ENCODE peak calls at places on chromosomes 2 and 18, in five cellular contexts. One of them, this sample, is unnamed.

GRCh38 chr2:95347681-95348608 is 50.8 kb downstream of the KCNIP3 start:
- DNase-seq in NCI-H2081: no peak
- DNase-seq in NCI-H510A treated with DMSO at 0.1 percent for 48 hours: no peak
- DNase-seq in activated naive CD4-positive, alpha-beta T cell treated with anti-CD3 and anti-CD28 coated beads for 36 hours: no peak
- DNase-seq in anterior cingulate cortex: no peak
- DNase-seq in this sample: no peak

GRCh38 chr2:40451926-40452605 is at the start of gene SLC8A1:
- DNase-seq in NCI-H510A treated with DMSO at 0.1 percent for 48 hours: peak; percentile 36
- DNase-seq in NCI-H2081: peak; percentile 39
- DNase-seq in activated naive CD4-positive, alpha-beta T cell treated with anti-CD3 and anti-CD28 coated beads for 36 hours: no peak
- DNase-seq in anterior cingulate cortex: peak; percentile 37
- DNase-seq in this sample: no peak

GRCh38 chr2:148391324-148391723 is 253.2 kb upstream of the EPC2 start:
- DNase-seq in anterior cingulate cortex: no peak
- DNase-seq in NCI-H2081: no peak
- DNase-seq in activated naive CD4-positive, alpha-beta T cell treated with anti-CD3 and anti-CD28 coated beads for 36 hours: no peak
- DNase-seq in NCI-H510A treated with DMSO at 0.1 percent for 48 hours: no peak
- DNase-seq in this sample: peak; percentile 9

GRCh38 chr2:152335016-152335850 is at the start of gene FMNL2:
- DNase-seq in NCI-H510A treated with DMSO at 0.1 percent for 48 hours: peak; percentile 67
- DNase-seq in anterior cingulate cortex: peak; percentile 90
- DNase-seq in activated naive CD4-positive, alpha-beta T cell treated with anti-CD3 and anti-CD28 coated beads for 36 hours: peak; percentile 64
- DNase-seq in NCI-H2081: peak; percentile 72
- DNase-seq in this sample: peak; percentile 84

GRCh38 chr2:67389286-67389685 is 7.8 kb upstream of the ETAA1 start:
- DNase-seq in NCI-H510A treated with DMSO at 0.1 percent for 48 hours: no peak
- DNase-seq in NCI-H2081: no peak
- DNase-seq in anterior cingulate cortex: no peak
- DNase-seq in activated naive CD4-positive, alpha-beta T cell treated with anti-CD3 and anti-CD28 coated beads for 36 hours: no peak
- DNase-seq in this sample: peak; percentile 51

GRCh38 chr18:3499498-3499897 is 49.5 kb downstream of the TGIF1 start:
- DNase-seq in NCI-H510A treated with DMSO at 0.1 percent for 48 hours: no peak
- DNase-seq in NCI-H2081: peak; percentile 22
- DNase-seq in activated naive CD4-positive, alpha-beta T cell treated with anti-CD3 and anti-CD28 coated beads for 36 hours: no peak
- DNase-seq in anterior cingulate cortex: no peak
- DNase-seq in this sample: no peak

GRCh38 chr18:76850112-76850511 is 27.8 kb downstream of the ZNF236 start:
- DNase-seq in anterior cingulate cortex: no peak
- DNase-seq in activated naive CD4-positive, alpha-beta T cell treated with anti-CD3 and anti-CD28 coated beads for 36 hours: no peak
- DNase-seq in NCI-H510A treated with DMSO at 0.1 percent for 48 hours: no peak
- DNase-seq in NCI-H2081: no peak
- DNase-seq in this sample: no peak

GRCh38 chr2:119222863-119223520 is 642 bp upstream of the STEAP3 start:
- DNase-seq in NCI-H2081: no peak
- DNase-seq in activated naive CD4-positive, alpha-beta T cell treated with anti-CD3 and anti-CD28 coated beads for 36 hours: no peak
- DNase-seq in NCI-H510A treated with DMSO at 0.1 percent for 48 hours: no peak
- DNase-seq in anterior cingulate cortex: no peak
- DNase-seq in this sample: no peak

GRCh38 chr18:51399491-51400122 is 202.1 kb upstream of the MEX3C start:
- DNase-seq in anterior cingulate cortex: no peak
- DNase-seq in NCI-H2081: no peak
- DNase-seq in activated naive CD4-positive, alpha-beta T cell treated with anti-CD3 and anti-CD28 coated beads for 36 hours: no peak
- DNase-seq in NCI-H510A treated with DMSO at 0.1 percent for 48 hours: no peak
- DNase-seq in this sample: no peak

GRCh38 chr2:132849118-132849517 is 179.1 kb upstream of the LYPD1 start:
- DNase-seq in NCI-H2081: no peak
- DNase-seq in anterior cingulate cortex: no peak
- DNase-seq in activated naive CD4-positive, alpha-beta T cell treated with anti-CD3 and anti-CD28 coated beads for 36 hours: no peak
- DNase-seq in NCI-H510A treated with DMSO at 0.1 percent for 48 hours: no peak
- DNase-seq in this sample: peak; percentile 20

GRCh38 chr2:148594216-148594615 is 50.3 kb upstream of the EPC2 start:
- DNase-seq in activated naive CD4-positive, alpha-beta T cell treated with anti-CD3 and anti-CD28 coated beads for 36 hours: no peak
- DNase-seq in NCI-H2081: no peak
- DNase-seq in NCI-H510A treated with DMSO at 0.1 percent for 48 hours: no peak
- DNase-seq in anterior cingulate cortex: no peak
- DNase-seq in this sample: no peak

GRCh38 chr2:123077101-123077500 is 948.0 kb upstream of the CNTNAP5 start:
- DNase-seq in NCI-H510A treated with DMSO at 0.1 percent for 48 hours: no peak
- DNase-seq in activated naive CD4-positive, alpha-beta T cell treated with anti-CD3 and anti-CD28 coated beads for 36 hours: no peak
- DNase-seq in NCI-H2081: no peak
- DNase-seq in anterior cingulate cortex: no peak
- DNase-seq in this sample: no peak

GRCh38 chr2:134170700-134171099 is 83.2 kb upstream of the MGAT5 start:
- DNase-seq in anterior cingulate cortex: no peak
- DNase-seq in NCI-H510A treated with DMSO at 0.1 percent for 48 hours: no peak
- DNase-seq in activated naive CD4-positive, alpha-beta T cell treated with anti-CD3 and anti-CD28 coated beads for 36 hours: no peak
- DNase-seq in NCI-H2081: no peak
- DNase-seq in this sample: no peak

GRCh38 chr2:222982010-222982908 is 69.7 kb upstream of the KCNE4 start:
- DNase-seq in activated naive CD4-positive, alpha-beta T cell treated with anti-CD3 and anti-CD28 coated beads for 36 hours: peak; percentile 45
- DNase-seq in NCI-H2081: peak; percentile 31
- DNase-seq in NCI-H510A treated with DMSO at 0.1 percent for 48 hours: peak; percentile 78
- DNase-seq in anterior cingulate cortex: peak; percentile 38
- DNase-seq in this sample: peak; percentile 52

GRCh38 chr2:190537765-190538164 is 3.2 kb upstream of the NEMP2 start:
- DNase-seq in activated naive CD4-positive, alpha-beta T cell treated with anti-CD3 and anti-CD28 coated beads for 36 hours: no peak
- DNase-seq in NCI-H510A treated with DMSO at 0.1 percent for 48 hours: no peak
- DNase-seq in NCI-H2081: no peak
- DNase-seq in anterior cingulate cortex: no peak
- DNase-seq in this sample: peak; percentile 14

GRCh38 chr2:28729698-28730097 is 21.9 kb upstream of the PPP1CB start:
- DNase-seq in activated naive CD4-positive, alpha-beta T cell treated with anti-CD3 and anti-CD28 coated beads for 36 hours: no peak
- DNase-seq in NCI-H2081: no peak
- DNase-seq in NCI-H510A treated with DMSO at 0.1 percent for 48 hours: no peak
- DNase-seq in anterior cingulate cortex: no peak
- DNase-seq in this sample: peak; percentile 81

GRCh38 chr2:158837645-158838044 is 42.5 kb downstream of the DAPL1 start:
- DNase-seq in NCI-H510A treated with DMSO at 0.1 percent for 48 hours: no peak
- DNase-seq in activated naive CD4-positive, alpha-beta T cell treated with anti-CD3 and anti-CD28 coated beads for 36 hours: no peak
- DNase-seq in NCI-H2081: no peak
- DNase-seq in anterior cingulate cortex: no peak
- DNase-seq in this sample: no peak

GRCh38 chr2:27281855-27282559 is at the start of gene TRIM54:
- DNase-seq in anterior cingulate cortex: no peak
- DNase-seq in NCI-H2081: no peak
- DNase-seq in activated naive CD4-positive, alpha-beta T cell treated with anti-CD3 and anti-CD28 coated beads for 36 hours: no peak
- DNase-seq in NCI-H510A treated with DMSO at 0.1 percent for 48 hours: no peak
- DNase-seq in this sample: peak; percentile 49

GRCh38 chr2:37768491-37768925 is 97.1 kb upstream of the CDC42EP3 start:
- DNase-seq in NCI-H2081: no peak
- DNase-seq in NCI-H510A treated with DMSO at 0.1 percent for 48 hours: no peak
- DNase-seq in anterior cingulate cortex: no peak
- DNase-seq in activated naive CD4-positive, alpha-beta T cell treated with anti-CD3 and anti-CD28 coated beads for 36 hours: no peak
- DNase-seq in this sample: peak; percentile 93

GRCh38 chr2:152694161-152694661 is 23.1 kb downstream of the PRPF40A start:
- DNase-seq in NCI-H510A treated with DMSO at 0.1 percent for 48 hours: no peak
- DNase-seq in activated naive CD4-positive, alpha-beta T cell treated with anti-CD3 and anti-CD28 coated beads for 36 hours: peak; percentile 56
- DNase-seq in NCI-H2081: no peak
- DNase-seq in anterior cingulate cortex: no peak
- DNase-seq in this sample: no peak

GRCh38 chr2:39837856-39838453 is 58.9 kb upstream of the THUMPD2 start:
- DNase-seq in activated naive CD4-positive, alpha-beta T cell treated with anti-CD3 and anti-CD28 coated beads for 36 hours: peak; percentile 13
- DNase-seq in anterior cingulate cortex: no peak
- DNase-seq in NCI-H510A treated with DMSO at 0.1 percent for 48 hours: peak; percentile 85
- DNase-seq in NCI-H2081: no peak
- DNase-seq in this sample: peak; percentile 75

GRCh38 chr2:157897106-157897971 is 21.2 kb upstream of the ACVR1 start:
- DNase-seq in NCI-H2081: no peak
- DNase-seq in NCI-H510A treated with DMSO at 0.1 percent for 48 hours: no peak
- DNase-seq in activated naive CD4-positive, alpha-beta T cell treated with anti-CD3 and anti-CD28 coated beads for 36 hours: peak; percentile 66
- DNase-seq in anterior cingulate cortex: no peak
- DNase-seq in this sample: no peak